ENCODE peak calls at places on chromosomes 11 and 22, in seven cellular contexts. B is endothelial cell of umbilical vein, F is endodermal cell, C is H9, P is K562, X is H1, R is neuronal stem cell. S is an unnamed sample. For H3K9me3, the result is how much of the 10 kb centered on the place peaks cover.

GRCh38 chr22:38921126-38921525 is 36.3 kb upstream of the APOBEC3A start:
- DNase-seq in B (no peak), P (no peak), C (no peak), R (no peak), X (no peak), F (no peak), S (no peak)

GRCh38 chr11:35911013-35911412 is 32.8 kb upstream of the LDLRAD3 start:
- DNase-seq in X (no peak), F (peak), C (no peak), R (no peak), B (no peak), P (no peak), S (no peak)

GRCh38 chr11:100563541-100564280 is 123.4 kb upstream of the ARHGAP42 start:
- DNase-seq in F (no peak), C (no peak), X (no peak), P (no peak), B (no peak), R (no peak), S (no peak)

GRCh38 chr11:14336507-14337503 is 22.2 kb downstream of the RRAS2 start:
- DNase-seq in B (peak), X (no peak), F (no peak), P (peak), R (no peak), C (no peak), S (peak)

GRCh38 chr11:77093056-77093891 is 9.4 kb upstream of the OMP start:
- DNase-seq in B (no peak), X (no peak), R (no peak), C (no peak), F (no peak), P (no peak), S (no peak)

GRCh38 chr11:110345756-110346155 is 49.3 kb upstream of the RDX start:
- DNase-seq in B (peak), F (no peak), X (no peak), C (no peak), R (no peak), P (no peak), S (no peak)

GRCh38 chr11:12951376-12951775 is 57.7 kb upstream of the RASSF10 start:
- DNase-seq in X (no peak), C (no peak), R (no peak), B (no peak), P (no peak), F (no peak), S (no peak)

GRCh38 chr11:12175694-12176241 is 65.4 kb downstream of the MICAL2 start:
- DNase-seq in B (peak), R (no peak), C (no peak), P (peak), X (no peak), F (no peak), S (peak)

GRCh38 chr11:62671272-62671603 is 235 bp upstream of the UQCC3 start:
- DNase-seq in P (no peak), F (no peak), B (no peak), R (no peak), C (no peak), X (peak), S (no peak)

GRCh38 chr11:69377029-69377952 is 83.3 kb downstream of the MYEOV start:
- DNase-seq in B (no peak), F (no peak), P (no peak), X (no peak), C (no peak), R (no peak), S (no peak)

GRCh38 chr11:100578966-100579365 is 108.1 kb upstream of the ARHGAP42 start:
- DNase-seq in P (no peak), R (no peak), B (no peak), C (peak), X (peak), F (peak), S (peak)

GRCh38 chr11:119030029-119030328 is 698 bp downstream of the SLC37A4 start:
- DNase-seq in B (no peak), X (no peak), P (no peak), R (no peak), F (no peak), C (no peak), S (no peak)

GRCh38 chr11:1766719-1767398 is 3.1 kb upstream of the CTSD start:
- DNase-seq in C (no peak), B (no peak), F (no peak), X (no peak), P (no peak), R (no peak), S (no peak)

GRCh38 chr11:65506770-65507485 is 8.1 kb downstream of the MALAT1 start:
- DNase-seq in B (peak), P (peak), C (peak), X (no peak), R (peak), F (peak), S (peak)

GRCh38 chr22:48920776-48921241 is 906.9 kb downstream of the BRD1 start:
- DNase-seq in F (no peak), B (no peak), C (peak), P (no peak), R (no peak), X (no peak), S (no peak)

DNA sequence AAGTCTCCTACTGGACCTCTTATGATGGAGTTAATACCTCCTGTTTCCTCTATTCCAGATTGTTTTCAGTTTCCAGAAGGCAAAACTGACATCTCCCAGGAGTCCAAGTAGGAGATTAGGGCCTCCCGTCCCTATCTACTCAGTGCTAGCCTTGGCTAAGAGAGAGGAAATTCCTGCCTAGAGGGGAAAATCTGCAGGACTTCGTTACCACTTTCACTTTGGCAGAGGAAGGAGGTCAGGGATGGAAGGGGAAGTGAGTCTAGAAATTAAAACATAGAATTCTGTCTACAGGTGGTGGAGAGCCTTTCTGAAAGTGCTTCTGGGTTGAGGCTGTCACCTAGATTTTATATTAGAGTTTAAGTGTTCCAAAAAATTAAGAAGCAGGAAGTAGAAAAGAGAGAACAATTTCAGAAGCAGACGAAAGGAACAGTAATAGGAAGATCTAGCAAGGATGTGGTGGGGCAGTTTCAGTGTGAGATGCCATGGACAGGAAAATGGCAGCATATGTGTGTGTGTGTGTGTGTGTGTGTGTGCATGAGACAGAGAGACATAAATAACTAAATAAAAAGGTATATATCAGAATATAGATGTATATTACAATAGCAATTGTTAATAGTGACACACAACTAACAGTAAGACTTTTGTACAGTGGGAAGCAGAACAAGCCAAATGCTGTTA is 2.4 kb upstream of the TRIM68 start:
- DNase-seq in B (no peak), F (no peak), C (no peak), P (no peak), X (no peak), R (no peak), S (no peak)
- H3K9ac ChIP-seq in B (no peak), F (no peak), C (no peak), P (no peak), X (no peak), R (no peak), S (no peak)

DNA sequence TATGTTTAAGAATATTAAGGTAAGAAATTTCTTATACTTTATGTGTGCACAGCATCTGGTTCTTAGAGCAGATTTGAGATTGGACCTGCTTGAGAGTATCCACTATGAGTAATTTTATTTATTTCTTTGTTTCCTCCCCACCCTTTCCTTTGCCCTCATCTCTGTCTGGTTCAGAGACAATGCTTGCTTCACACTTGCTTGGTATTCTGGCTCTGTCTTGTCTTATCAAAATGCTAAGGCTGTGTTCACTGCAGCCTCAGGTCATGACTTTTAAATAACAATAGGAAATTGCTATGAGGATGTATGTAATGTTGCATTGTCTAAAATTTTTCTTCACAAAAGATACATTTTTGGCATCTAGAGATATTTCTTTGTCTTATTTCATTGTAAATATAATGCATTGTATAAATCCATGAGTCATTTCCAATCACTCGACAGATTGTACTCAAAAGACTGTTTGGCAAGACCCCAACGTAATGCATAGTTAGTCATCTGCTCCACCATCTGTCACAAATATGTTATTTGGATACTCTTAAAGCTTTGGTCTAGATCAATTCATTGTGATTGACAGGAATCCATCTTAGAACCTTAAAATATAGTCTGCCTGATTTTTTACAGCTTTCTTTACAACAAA is 395.7 kb downstream of the AASDHPPT start:
- DNase-seq in C (no peak), X (no peak), B (peak), R (no peak), F (no peak), P (no peak), S (peak)
- H3K9me3 ChIP-seq in C (under half), X (under half), B (under half), R (under half), F (under half), P (under half), S (under half)

DNA sequence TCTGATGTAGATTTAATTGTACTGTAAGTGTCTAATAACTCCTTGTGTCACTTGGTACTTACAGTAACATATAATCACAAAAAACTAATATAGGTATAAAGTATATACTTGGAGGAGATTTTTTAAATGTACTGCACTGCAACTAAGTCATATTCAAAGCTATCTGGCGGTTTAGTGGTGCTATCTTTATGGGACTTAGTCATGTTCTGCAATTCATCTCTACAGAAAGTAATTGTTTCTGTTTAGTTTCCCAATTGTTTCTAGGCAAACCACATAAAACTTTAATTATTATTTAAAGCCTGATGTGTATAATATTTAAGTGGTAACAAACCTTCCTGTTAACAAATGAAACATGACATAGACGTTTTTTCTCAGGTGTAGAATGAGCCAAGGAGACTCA is 8.0 kb downstream of the PAFAH1B2 start:
- DNase-seq in B (no peak), R (no peak), F (no peak), C (no peak), X (no peak), P (no peak), S (no peak)
- H3K9ac ChIP-seq in B (no peak), R (no peak), F (no peak), C (no peak), X (no peak), P (no peak), S (no peak)

GRCh38 chr11:133711545-133711944 is 133.8 kb downstream of the SPATA19 start:
- DNase-seq in C (no peak), P (no peak), B (no peak), X (no peak), F (peak), R (no peak), S (no peak)

GRCh38 chr11:133713406-133713805 is 131.9 kb downstream of the SPATA19 start:
- DNase-seq in F (no peak), X (no peak), R (no peak), B (no peak), C (no peak), P (no peak), S (no peak)

GRCh38 chr11:133713844-133714243 is 131.5 kb downstream of the SPATA19 start:
- DNase-seq in R (no peak), B (no peak), C (no peak), P (no peak), F (no peak), X (no peak), S (no peak)

GRCh38 chr11:133710681-133711240 is 134.6 kb downstream of the SPATA19 start:
- DNase-seq in P (no peak), R (no peak), F (no peak), C (no peak), X (no peak), B (no peak), S (no peak)

GRCh38 chr11:133712235-133712634 is 133.1 kb downstream of the SPATA19 start:
- DNase-seq in B (no peak), R (no peak), C (no peak), F (no peak), X (no peak), P (no peak), S (no peak)
- H3K9me3 ChIP-seq in B (under half), R (under half), C (under half), F (under half), X (under half), P (under half), S (under half)